ENCODE peak calls at places on chromosomes 13 and 19, in five cellular contexts. O is stimulated activated CD8-positive, alpha-beta memory T cell treated with anti-CD3 and anti-CD28 coated beads, Interleukin-15, amount 100 ng/mL, for 4 hours; U is pancreas; A is C1 segment of cervical spinal cord; B is neuronal stem cell. L is an unnamed sample.

GRCh38 chr13:46160065-46160464 is 21.9 kb downstream of the LCP1 start:
- DNase-seq in B (no peak), O (no peak), U (no peak), A (no peak), L (no peak)

GRCh38 chr13:50685491-50685890 is 158.0 kb downstream of the DLEU7 start:
- DNase-seq in B (no peak), O (no peak), U (no peak), A (peak), L (peak)

GRCh38 chr19:4365341-4365740 is 22.0 kb downstream of the MPND start:
- DNase-seq in U (no peak), B (no peak), O (no peak), A (no peak), L (peak)

GRCh38 chr19:39971380-39971841 is 446 bp downstream of the PSMC4 start:
- DNase-seq in O (no peak), A (no peak), U (no peak), B (no peak), L (no peak)

GRCh38 chr19:54418030-54418929 is 3.0 kb downstream of the TTYH1 start:
- DNase-seq in U (no peak), B (no peak), A (no peak), O (no peak), L (no peak)

GRCh38 chr13:89163081-89163480 is 1491.9 kb downstream of the SLITRK5 start:
- DNase-seq in U (no peak), O (no peak), A (no peak), B (no peak), L (no peak)

GRCh38 chr13:75770164-75771145 is 134.3 kb downstream of the LMO7 start:
- DNase-seq in U (no peak), B (no peak), A (no peak), O (no peak), L (no peak)

GRCh38 chr19:3852614-3853254 is 16.1 kb downstream of the ZFR2 start:
- DNase-seq in A (no peak), B (no peak), O (peak), U (no peak), L (no peak)

GRCh38 chr13:31436478-31436877 is 236.7 kb downstream of the B3GLCT start:
- DNase-seq in U (no peak), B (no peak), A (no peak), O (no peak), L (no peak)

GRCh38 chr13:57865600-57866294 is 234.2 kb downstream of the PCDH17 start:
- DNase-seq in B (no peak), O (no peak), A (no peak), U (no peak), L (no peak)

GRCh38 chr19:51158474-51159129 is 16.5 kb downstream of the SIGLEC7 start:
- DNase-seq in U (no peak), A (no peak), O (peak), B (peak), L (peak)

GRCh38 chr19:30293051-30293785 is 79.0 kb upstream of the ZNF536 start:
- DNase-seq in B (no peak), A (no peak), O (no peak), U (no peak), L (no peak)

GRCh38 chr19:34867631-34868030 is 59.1 kb upstream of the ZNF30 start:
- DNase-seq in U (no peak), O (no peak), A (no peak), B (no peak), L (no peak)

GRCh38 chr13:84609716-84610115 is 727.4 kb upstream of the SLITRK1 start:
- DNase-seq in A (no peak), U (no peak), O (no peak), B (no peak), L (no peak)

GRCh38 chr13:109694972-109695371 is 91.4 kb downstream of the IRS2 start:
- DNase-seq in A (no peak), B (no peak), U (no peak), O (no peak), L (no peak)

GRCh38 chr19:16244091-16244490 is 46.4 kb downstream of the AP1M1 start:
- DNase-seq in O (no peak), A (no peak), U (no peak), B (no peak), L (no peak)

GRCh38 chr19:1811472-1811894 is 593 bp downstream of the ATP8B3 start:
- DNase-seq in B (no peak), O (peak), U (peak), A (no peak), L (peak)

GRCh38 chr13:48001127-48001881 is at the start of gene SUCLA2:
- DNase-seq in B (peak), O (peak), U (peak), A (peak), L (peak)

GRCh38 chr19:3801412-3802096 is 15.4 kb upstream of the MATK start:
- DNase-seq in U (no peak), A (no peak), O (peak), B (peak), L (peak)

L was measured in mucosa of descending colon.